ENCODE peak calls at places on chromosomes 7 and 10, in five cellular contexts. X, S, G, Z and Q are unnamed samples.

GRCh38 chr7:4634166-4634565 is 47.9 kb upstream of the FOXK1 start:
- DNase-seq in Z (no peak), G (no peak), S (no peak), X (no peak), Q (no peak)

GRCh38 chr10:76991571-76991970 is 646.0 kb downstream of the KCNMA1 start:
- DNase-seq in X (no peak), S (no peak), Z (no peak), G (no peak), Q (no peak)

GRCh38 chr7:40717242-40717641 is 582.4 kb downstream of the SUGCT start:
- DNase-seq in S (peak; percentile 53), X (no peak), Z (peak; percentile 96), G (no peak), Q (peak; percentile 92)

GRCh38 chr7:5406957-5407930 is 16.4 kb downstream of the TNRC18 start:
- DNase-seq in X (no peak), G (no peak), Z (peak; percentile 95), S (no peak), Q (no peak)

GRCh38 chr10:84156768-84157167 is 16.8 kb upstream of the GPR15LG start:
- DNase-seq in S (no peak), X (peak; percentile 44), Z (no peak), G (peak; percentile 28), Q (no peak)

GRCh38 chr7:141550694-141551079 is 523 bp upstream of the AGK start:
- DNase-seq in Z (peak; percentile 34), G (no peak), X (no peak), S (no peak), Q (no peak)

GRCh38 chr10:101828734-101829551 is 10.7 kb upstream of the OGA start:
- DNase-seq in X (no peak), Z (no peak), S (no peak), G (no peak), Q (peak; percentile 88)

GRCh38 chr10:51747211-51747610 is 47.8 kb upstream of the CSTF2T start:
- DNase-seq in X (no peak), S (no peak), G (no peak), Z (no peak), Q (no peak)

GRCh38 chr10:72663971-72664370 is 28.0 kb upstream of the MCU start:
- DNase-seq in G (no peak), Z (no peak), S (no peak), X (no peak), Q (no peak)

GRCh38 chr10:125091891-125092290 is 68.5 kb downstream of the CTBP2 start:
- DNase-seq in X (no peak), G (no peak), S (no peak), Z (no peak), Q (no peak)

GRCh38 chr10:121597504-121598241 is 571 bp downstream of the FGFR2 start:
- DNase-seq in S (no peak), X (no peak), G (no peak), Z (no peak), Q (peak; percentile 87)